ENCODE peak calls at places on chromosomes 1 and 21, in eight cellular contexts. Y is fibroblast of mammary gland; A is left colon; Z is activated naive CD4-positive, alpha-beta T cell treated with anti-CD3 and anti-CD28 coated beads, Interleukin-2, amount 10 ng/mL, durations not matched to agents 7 days and 5 days; U is T-helper 1 cell; C is Calu3; P is NB4; D is activated effector memory CD4-positive, alpha-beta T cell treated with Interleukin-2 at 50 U/mL for 16 hours. O is an unnamed sample.

GRCh38 chr1:218546314-218546713 is 201.2 kb downstream of the TGFB2 start:
- DNase-seq in A (no peak), U (no peak), Y (peak), D (no peak), C (peak), Z (no peak), P (no peak), O (no peak)

GRCh38 chr1:30888391-30888790 is 20.2 kb downstream of the SDC3 start:
- DNase-seq in D (no peak), Y (peak), C (no peak), Z (no peak), P (no peak), U (no peak), A (peak), O (peak)

GRCh38 chr1:54287821-54288220 is 87.9 kb downstream of the MRPL37 start:
- DNase-seq in P (no peak), Y (peak), A (no peak), Z (no peak), U (no peak), D (no peak), C (no peak), O (no peak)

GRCh38 chr1:6912507-6912906 is 127.3 kb downstream of the CAMTA1 start:
- DNase-seq in P (no peak), A (no peak), Z (no peak), D (no peak), Y (no peak), U (no peak), C (no peak), O (no peak)

GRCh38 chr1:67009792-67010191 is 44.2 kb downstream of the SLC35D1 start:
- DNase-seq in Y (no peak), C (no peak), D (no peak), A (no peak), Z (no peak), U (no peak), P (no peak), O (no peak)

GRCh38 chr1:15623435-15623834 is 6.2 kb downstream of the DDI2 start:
- DNase-seq in C (no peak), Z (no peak), D (no peak), A (no peak), P (no peak), Y (no peak), U (no peak), O (no peak)

GRCh38 chr1:160064746-160065145 is 5.2 kb downstream of the KCNJ10 start:
- DNase-seq in C (no peak), Z (no peak), P (no peak), U (no peak), D (no peak), Y (no peak), A (no peak), O (no peak)

GRCh38 chr1:36831171-36831810 is 203.0 kb downstream of the GRIK3 start:
- DNase-seq in Z (no peak), P (peak), U (no peak), A (no peak), C (no peak), D (no peak), Y (no peak), O (no peak)

GRCh38 chr1:45454464-45454863 is 36.5 kb downstream of the TESK2 start:
- DNase-seq in Z (no peak), P (no peak), A (no peak), C (no peak), D (no peak), Y (no peak), U (no peak), O (no peak)

GRCh38 chr1:201573923-201574322 is 35.0 kb downstream of the NAV1 start:
- DNase-seq in D (no peak), Y (no peak), C (no peak), A (no peak), U (no peak), Z (no peak), P (no peak), O (no peak)

GRCh38 chr21:32459972-32460371 is 47.5 kb downstream of the EVA1C start:
- DNase-seq in Z (no peak), A (no peak), U (no peak), C (no peak), D (no peak), Y (no peak), P (no peak), O (no peak)

O was measured in transverse colon.